ENCODE peak calls at places on chromosome 16, in six cellular contexts. A is ascending aorta, M is right lobe of liver, I is brain microvascular endothelial cell, G is A549, B is heart right ventricle. V is an unnamed sample.

GRCh38 chr16:28531777-28532744 is 6.7 kb downstream of the NUPR1 start:
- DNase-seq in A (peak), M (peak), I (no peak), G (no peak), B (peak), V (no peak)

GRCh38 chr16:84780063-84780462 is 39.7 kb upstream of the CRISPLD2 start:
- DNase-seq in A (no peak), M (no peak), I (no peak), G (no peak), B (no peak), V (no peak)

GRCh38 chr16:50611995-50612848 is 64.0 kb downstream of the NKD1 start:
- DNase-seq in A (no peak), M (no peak), I (no peak), G (no peak), B (no peak), V (no peak)

GRCh38 chr16:87982491-87983415 is 31.5 kb downstream of the BANP start:
- DNase-seq in A (peak), M (peak), I (no peak), G (no peak), B (no peak), V (no peak)

GRCh38 chr16:30028438-30029093 is 2.5 kb downstream of the TLCD3B start:
- DNase-seq in A (no peak), M (no peak), I (no peak), G (no peak), B (no peak), V (no peak)

GRCh38 chr16:50045412-50045811 is 20.4 kb upstream of the HEATR3 start:
- DNase-seq in A (no peak), M (no peak), I (no peak), G (no peak), B (no peak), V (no peak)

GRCh38 chr16:11404608-11405007 is 59.3 kb downstream of the RMI2 start:
- DNase-seq in A (no peak), M (no peak), I (no peak), G (no peak), B (no peak), V (no peak)

GRCh38 chr16:8751481-8752311 is 45.7 kb downstream of the TMEM186 start:
- DNase-seq in A (no peak), M (no peak), I (peak), G (peak), B (no peak), V (peak)

GRCh38 chr16:3963886-3964685 is 83.6 kb upstream of the CREBBP start:
- DNase-seq in A (no peak), M (no peak), I (no peak), G (no peak), B (no peak), V (no peak)

GRCh38 chr16:58481226-58481869 is 18.6 kb upstream of the NDRG4 start:
- DNase-seq in A (no peak), M (no peak), I (no peak), G (no peak), B (no peak), V (no peak)

GRCh38 chr16:14372471-14372870 is 257.6 kb downstream of the PARN start:
- DNase-seq in A (no peak), M (no peak), I (no peak), G (no peak), B (no peak), V (no peak)

GRCh38 chr16:6684076-6684673 is 648.5 kb upstream of the RBFOX1 start:
- DNase-seq in A (no peak), M (no peak), I (peak), G (peak), B (no peak), V (peak)

GRCh38 chr16:49953090-49953489 is 71.9 kb upstream of the CNEP1R1 start:
- DNase-seq in A (no peak), M (no peak), I (no peak), G (no peak), B (no peak), V (no peak)

GRCh38 chr16:80824623-80825364 is 20.4 kb upstream of the CDYL2 start:
- DNase-seq in A (no peak), M (no peak), I (peak), G (peak), B (no peak), V (peak)

GRCh38 chr16:48511071-48511540 is 98.9 kb downstream of the N4BP1 start:
- DNase-seq in A (no peak), M (no peak), I (peak), G (no peak), B (no peak), V (peak)

GRCh38 chr16:26524831-26525230 is 541.9 kb upstream of the C16orf82 start:
- DNase-seq in A (no peak), M (no peak), I (no peak), G (no peak), B (no peak), V (no peak)

GRCh38 chr16:19599968-19600716 is 44.6 kb downstream of the VPS35L start:
- DNase-seq in A (no peak), M (no peak), I (no peak), G (no peak), B (no peak), V (no peak)

GRCh38 chr16:17773698-17774101 is 302.9 kb upstream of the XYLT1 start:
- DNase-seq in A (no peak), M (no peak), I (peak), G (no peak), B (no peak), V (peak)

GRCh38 chr16:81492307-81492706 is 47.7 kb downstream of the CMIP start:
- DNase-seq in A (no peak), M (no peak), I (no peak), G (no peak), B (no peak), V (no peak)

GRCh38 chr16:86984975-86985655 is 332.1 kb downstream of the C16orf95 start:
- DNase-seq in A (no peak), M (no peak), I (no peak), G (no peak), B (peak), V (no peak)

GRCh38 chr16:81652798-81653505 is 126.1 kb upstream of the PLCG2 start:
- DNase-seq in A (no peak), M (no peak), I (no peak), G (no peak), B (no peak), V (no peak)

GRCh38 chr16:67000384-67001158 is 12.2 kb downstream of the CES4A start:
- DNase-seq in A (peak), M (peak), I (no peak), G (peak), B (peak), V (peak)

GRCh38 chr16:84823484-84823883 is 3.7 kb downstream of the CRISPLD2 start:
- DNase-seq in A (no peak), M (no peak), I (no peak), G (no peak), B (no peak), V (peak)

DNA sequence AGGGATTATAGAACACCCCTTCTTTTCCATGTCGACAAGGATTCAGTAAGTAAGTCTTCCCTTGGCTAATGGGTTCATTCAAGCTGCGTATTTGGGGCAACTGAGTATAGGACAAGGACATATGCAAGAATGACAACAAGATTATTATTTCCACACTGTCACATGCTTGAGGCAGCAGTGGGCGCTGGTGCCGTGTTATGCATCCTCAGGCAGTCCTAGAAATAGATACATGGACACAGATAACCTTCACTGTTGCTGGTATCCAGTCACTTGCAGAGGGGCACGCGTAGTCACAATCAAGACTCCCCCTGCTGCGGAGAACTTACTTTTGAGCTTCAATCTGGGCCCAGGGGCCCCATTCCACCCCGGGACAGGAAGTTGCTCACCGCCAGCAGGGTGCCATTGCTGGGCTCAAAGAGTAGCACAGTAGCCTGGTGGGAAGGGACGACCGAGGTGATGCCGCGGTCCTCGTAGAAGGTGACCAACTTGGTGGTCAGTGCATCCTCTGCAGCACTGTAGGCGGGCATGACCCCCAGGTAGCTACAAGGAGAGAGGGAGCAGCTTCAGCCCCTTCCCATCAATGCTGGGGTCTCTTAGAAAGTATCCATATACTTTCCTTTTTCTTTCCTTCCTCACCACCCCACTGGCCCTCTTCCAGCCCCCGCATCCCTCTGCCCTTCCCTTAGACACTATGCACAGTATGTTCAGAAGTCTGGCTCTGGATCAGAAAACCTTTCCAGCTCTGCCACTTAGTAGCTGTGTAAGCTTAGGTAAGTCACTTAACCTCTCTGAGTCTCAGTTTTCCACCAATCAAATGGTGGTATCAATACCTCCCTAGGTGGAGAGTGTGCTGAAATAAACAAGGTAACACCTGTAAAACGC is 804 bp downstream of the CRYM start:
- DNase-seq in A (peak), M (no peak), I (no peak), G (no peak), B (no peak), V (no peak)
- H3K4me3 ChIP-seq in A (peak), M (peak), I (no peak), G (peak), B (peak), V (no peak)

GRCh38 chr16:23435500-23435899 is 17.5 kb downstream of the COG7 start:
- DNase-seq in A (peak), M (peak), I (peak), G (peak), B (peak), V (peak)
- TF ChIP-seq CTCF in A (peak), M (peak), I (peak), G (peak), B (peak), V (peak)

GRCh38 chr16:2025251-2025650 is 1.5 kb upstream of the NHERF2 start:
- DNase-seq in A (no peak), M (peak), I (no peak), G (no peak), B (no peak), V (no peak)

GRCh38 chr16:2024026-2024425 is 2.7 kb upstream of the NHERF2 start:
- DNase-seq in A (no peak), M (no peak), I (no peak), G (no peak), B (peak), V (no peak)

GRCh38 chr16:2027024-2028010 is 615 bp downstream of the NHERF2 start:
- DNase-seq in A (no peak), M (peak), I (peak), G (no peak), B (peak), V (no peak)

GRCh38 chr16:2026461-2027023 is at the start of gene NHERF2:
- DNase-seq in A (no peak), M (peak), I (no peak), G (no peak), B (peak), V (no peak)

DNA sequence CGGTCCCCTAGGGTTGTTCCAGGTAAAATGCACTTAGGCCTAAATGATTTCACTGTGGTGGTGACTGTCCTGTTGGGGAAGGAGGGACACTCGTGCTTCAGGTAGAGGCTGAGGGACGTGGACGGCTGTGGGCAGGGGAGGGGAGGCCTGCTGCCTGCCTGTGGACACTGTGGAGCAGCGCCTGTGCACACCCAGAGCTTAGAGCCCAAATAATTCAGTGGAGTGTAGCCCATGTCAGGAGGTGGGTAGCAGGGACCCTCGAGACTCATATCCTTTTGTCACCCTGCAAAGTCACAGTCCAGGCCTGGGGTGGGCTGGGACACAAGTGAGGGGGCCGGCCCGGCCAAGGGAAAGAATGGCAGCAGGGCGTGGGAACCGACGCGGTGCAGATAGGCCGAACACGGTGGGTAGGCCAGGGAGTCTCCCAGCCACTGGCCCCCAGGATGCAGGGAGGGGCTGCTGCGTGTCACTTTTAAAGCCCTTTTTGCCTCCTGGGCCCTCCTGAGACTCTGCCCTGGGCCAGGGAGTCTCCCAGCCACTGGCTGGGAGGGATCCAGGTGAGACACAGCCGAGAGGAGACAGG is 733 bp upstream of the NHERF2 start:
- DNase-seq in A (no peak), M (peak), I (no peak), G (no peak), B (no peak), V (no peak)
- H3K4me3 ChIP-seq in A (peak), M (peak), I (no peak), G (peak), B (peak), V (no peak)

GRCh38 chr16:46753015-46753414 is 4.9 kb upstream of the MYLK3 start:
- DNase-seq in A (no peak), M (no peak), I (no peak), G (no peak), B (no peak), V (no peak)

GRCh38 chr16:46756772-46757171 is 8.6 kb upstream of the MYLK3 start:
- DNase-seq in A (no peak), M (no peak), I (no peak), G (no peak), B (peak), V (no peak)

GRCh38 chr16:46759309-46759708 is 11.2 kb upstream of the MYLK3 start:
- DNase-seq in A (no peak), M (no peak), I (no peak), G (no peak), B (no peak), V (no peak)

GRCh38 chr16:46762583-46762982 is 14.4 kb upstream of the MYLK3 start:
- DNase-seq in A (no peak), M (no peak), I (no peak), G (no peak), B (no peak), V (no peak)

GRCh38 chr16:46757339-46758050 is 9.4 kb upstream of the MYLK3 start:
- DNase-seq in A (no peak), M (no peak), I (no peak), G (no peak), B (peak), V (peak)
- TF ChIP-seq CTCF in A (no peak), M (no peak), I (no peak), G (no peak), B (no peak), V (no peak)

DNA sequence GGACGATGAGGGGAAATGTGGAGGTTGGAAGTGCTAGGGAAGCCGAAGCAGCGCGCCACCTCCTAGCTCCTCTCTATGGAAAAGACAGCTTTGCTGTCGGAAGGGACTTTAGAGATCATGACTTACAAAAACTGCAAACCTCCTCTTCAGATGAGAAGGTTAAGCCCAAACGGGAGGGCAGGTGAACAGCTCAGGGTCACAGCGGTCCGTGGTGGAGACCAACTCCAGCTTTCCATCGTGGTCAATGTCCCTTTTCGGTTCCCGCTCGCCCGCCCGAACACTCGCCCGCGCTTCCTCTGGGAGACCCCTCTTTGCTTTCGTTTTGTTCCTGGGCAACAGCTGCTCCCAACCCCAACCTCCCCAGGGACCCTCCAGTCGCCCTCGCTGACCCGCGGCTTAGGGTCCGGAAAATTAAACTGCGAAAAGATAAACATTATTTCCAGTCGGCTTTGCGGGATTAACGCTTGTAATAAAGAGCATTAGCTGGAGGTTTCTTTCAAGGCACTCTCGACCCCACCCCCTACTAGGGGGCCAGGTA is 7.7 kb downstream of the IRX6 start:
- DNase-seq in A (no peak), M (no peak), I (no peak), G (no peak), B (no peak), V (no peak)
- H3K4me3 ChIP-seq in A (peak), M (no peak), I (no peak), G (no peak), B (peak), V (no peak)

DNA sequence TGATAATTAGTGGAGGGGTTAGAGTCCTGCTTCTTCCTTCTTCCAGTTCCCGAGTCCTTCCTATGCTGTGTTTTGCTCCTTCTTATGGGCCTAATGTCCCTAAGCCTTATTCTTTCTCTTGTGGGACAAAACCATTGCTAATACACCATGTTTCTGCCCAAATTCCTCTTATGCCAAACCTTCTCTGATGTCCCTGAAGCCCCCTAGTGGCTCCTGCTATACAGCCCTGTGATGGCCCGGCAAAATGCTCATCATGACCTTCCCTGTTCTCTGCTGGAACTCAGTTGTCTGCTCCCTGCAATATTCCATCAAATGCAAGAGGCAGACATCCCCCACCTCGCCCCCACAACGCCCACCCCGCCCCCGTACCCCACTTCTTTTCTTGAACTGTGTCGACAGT is 171.6 kb downstream of the CDH11 start:
- DNase-seq in A (no peak), M (no peak), I (no peak), G (no peak), B (no peak), V (no peak)
- TF ChIP-seq CTCF in A (no peak), M (no peak), I (peak), G (no peak), B (no peak), V (peak)

GRCh38 chr16:31129568-31130335 is 5.8 kb downstream of the PRSS8 start:
- DNase-seq in A (no peak), M (peak), I (no peak), G (no peak), B (peak), V (no peak)
- H3K4me3 ChIP-seq in A (no peak), M (no peak), I (no peak), G (no peak), B (no peak), V (no peak)

V was measured in choroid plexus epithelial cell.